ENCODE peak calls at places on chromosomes 12 and 14, in four cellular contexts. F, V, A and Y are unnamed samples.

GRCh38 chr14:30298266-30298795 is 260.6 kb upstream of the G2E3 start:
- DNase-seq in V (no peak), F (no peak), A (no peak), Y (no peak)

GRCh38 chr14:104445086-104445485 is 134.5 kb upstream of the C14orf180 start:
- DNase-seq in V (peak; percentile 17), A (peak; percentile 7), F (no peak), Y (no peak)

GRCh38 chr12:1922075-1922709 is 3.7 kb upstream of the CACNA2D4 start:
- DNase-seq in A (peak; percentile 27), V (peak; percentile 57), F (no peak), Y (no peak)

GRCh38 chr12:14418526-14418925 is 53.0 kb downstream of the ATF7IP start:
- DNase-seq in F (no peak), V (no peak), A (no peak), Y (no peak)

GRCh38 chr12:47222960-47223847 is 143.4 kb upstream of the AMIGO2 start:
- DNase-seq in V (no peak), F (no peak), A (no peak), Y (no peak)

GRCh38 chr12:104522985-104523719 is 66.4 kb downstream of the CHST11 start:
- DNase-seq in A (no peak), V (no peak), F (no peak), Y (no peak)

GRCh38 chr12:56104815-56105476 is 587 bp downstream of the PA2G4 start:
- DNase-seq in A (peak; percentile 34), F (no peak), V (peak; percentile 44), Y (no peak)

GRCh38 chr12:89469361-89469760 is 55.2 kb downstream of the GALNT4 start:
- DNase-seq in V (no peak), A (no peak), F (no peak), Y (no peak)

GRCh38 chr12:28191690-28192089 is 1.4 kb downstream of the CCDC91 start:
- DNase-seq in A (no peak), V (no peak), F (no peak), Y (no peak)

GRCh38 chr12:38905480-38906351 is at the start of gene CPNE8:
- DNase-seq in F (peak; percentile 30), V (peak; percentile 89), A (peak; percentile 61), Y (peak; percentile 81)

GRCh38 chr12:111366075-111366474 is 2.8 kb downstream of the PHETA1 start:
- DNase-seq in V (no peak), A (no peak), F (no peak), Y (no peak)

GRCh38 chr12:113688313-113688712 is 216.6 kb upstream of the LHX5 start:
- DNase-seq in V (no peak), F (no peak), A (no peak), Y (no peak)

GRCh38 chr12:70660002-70660604 is 22.9 kb upstream of the PTPRB start:
- DNase-seq in A (no peak), F (no peak), V (no peak), Y (no peak)

GRCh38 chr12:70659077-70659606 is 21.9 kb upstream of the PTPRB start:
- DNase-seq in A (no peak), V (no peak), F (no peak), Y (no peak)

GRCh38 chr12:70661762-70662161 is 24.5 kb upstream of the PTPRB start:
- DNase-seq in V (no peak), F (no peak), A (no peak), Y (no peak)

GRCh38 chr12:70657621-70658286 is 20.5 kb upstream of the PTPRB start:
- DNase-seq in A (no peak), V (no peak), F (no peak), Y (no peak)

GRCh38 chr12:70660620-70661219 is 23.5 kb upstream of the PTPRB start:
- DNase-seq in A (no peak), V (peak; percentile 57), F (no peak), Y (peak; percentile 71)
- TF ChIP-seq CTCF in A (no peak), V (no peak), F (no peak), Y (no peak)

GRCh38 chr12:51954465-51955361 is 3.2 kb downstream of the ACVR1B start:
- DNase-seq in V (no peak), F (no peak), A (peak; percentile 44), Y (peak; percentile 40)
- TF ChIP-seq POLR2A in V (no peak), F (peak; percentile 65), A (no peak), Y (no peak)

DNA sequence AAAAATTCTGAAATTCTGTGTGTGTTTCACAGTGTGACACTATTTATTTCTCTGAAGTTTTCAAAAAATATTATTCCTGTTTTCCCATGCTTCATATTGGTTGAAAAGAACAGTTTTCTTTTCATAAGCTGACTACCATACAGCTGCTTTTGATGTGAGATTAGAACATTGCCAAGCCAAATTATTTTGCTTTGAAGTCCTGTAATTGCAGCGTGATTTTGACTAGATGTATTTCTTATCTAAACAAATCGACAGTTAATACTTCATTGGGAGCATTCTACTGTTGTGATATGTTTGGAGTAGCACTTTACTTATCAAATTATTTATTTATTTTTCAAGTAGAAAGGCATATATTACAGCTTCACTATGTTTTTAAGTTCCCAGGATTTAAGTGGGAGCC is 132.0 kb downstream of the DACT1 start:
- DNase-seq in V (no peak), F (no peak), A (no peak), Y (no peak)
- H3K4me3 ChIP-seq in V (no peak overlapping the region), F (no peak overlapping the region), A (no peak overlapping the region), Y (no peak overlapping the region)

DNA sequence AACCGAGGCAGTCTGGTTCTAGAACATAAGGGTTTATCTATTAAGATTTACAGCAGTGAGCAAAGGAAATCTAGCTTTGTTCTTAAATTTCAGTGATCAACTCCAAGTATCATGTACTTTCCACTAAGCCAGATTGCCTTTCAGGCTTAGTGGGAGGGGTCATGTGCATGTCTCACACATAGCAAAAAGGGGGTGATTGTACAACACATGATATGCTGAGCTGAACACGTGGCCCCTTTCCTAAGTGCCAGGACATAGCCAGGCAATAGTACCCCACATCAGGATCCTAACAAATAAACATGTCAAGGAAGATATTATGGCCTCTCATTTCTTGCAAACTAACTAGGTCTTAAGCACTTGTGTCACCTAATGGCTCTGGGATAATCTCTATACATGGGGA is 347.2 kb downstream of the C12orf75 start:
- DNase-seq in F (no peak), V (no peak), A (no peak), Y (no peak)
- TF ChIP-seq CTCF in F (no peak), V (no peak), A (no peak), Y (no peak)

DNA sequence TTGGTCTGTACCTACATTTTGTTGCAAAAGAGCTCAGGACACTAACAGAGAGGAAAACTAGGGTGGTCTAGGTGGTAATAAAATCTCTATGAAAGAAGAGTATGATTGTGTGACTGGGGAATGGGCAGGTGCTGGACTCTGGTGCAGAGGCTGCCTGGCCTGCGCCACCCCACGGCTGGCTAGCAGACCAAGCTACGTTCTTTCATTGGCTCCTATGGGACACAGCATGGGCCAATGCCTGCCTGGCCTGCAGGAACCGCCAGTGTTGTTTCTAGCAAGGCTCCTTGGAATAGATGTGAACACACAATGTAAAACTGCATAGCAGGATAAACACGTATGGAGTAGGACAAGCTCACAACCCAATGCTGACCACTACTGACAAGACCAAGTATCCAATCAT is 51.7 kb upstream of the CORO1C start:
- DNase-seq in V (no peak), F (no peak), A (no peak), Y (no peak)
- TF ChIP-seq POLR2A in V (no peak), F (no peak), A (no peak), Y (no peak)